ENCODE peak calls at places on chromosomes 2 and 18, in eight cellular contexts. N, M, A, S, F, W, P and Q are unnamed samples.

GRCh38 chr2:72089537-72089936 is 58.1 kb downstream of the CYP26B1 start:
- DNase-seq in F (no peak), M (no peak), A (no peak), P (no peak), W (no peak), N (no peak), S (no peak), Q (no peak)

GRCh38 chr2:240597419-240598181 is 11.1 kb downstream of the CAPN10 start:
- DNase-seq in P (no peak), F (no peak), S (peak; percentile 71), N (no peak), A (no peak), W (no peak), M (no peak), Q (no peak)

GRCh38 chr2:112630268-112630667 is 15.5 kb upstream of the SLC20A1 start:
- DNase-seq in W (no peak), F (no peak), N (no peak), M (no peak), P (no peak), S (no peak), A (no peak), Q (no peak)

GRCh38 chr18:10116574-10116973 is 202.8 kb downstream of the VAPA start:
- DNase-seq in S (no peak), A (no peak), N (no peak), M (no peak), W (no peak), F (no peak), P (no peak), Q (no peak)

GRCh38 chr2:239163306-239164070 is 237.3 kb downstream of the HDAC4 start:
- DNase-seq in F (no peak), P (no peak), N (no peak), M (no peak), A (no peak), S (peak; percentile 43), W (no peak), Q (no peak)

GRCh38 chr18:24792164-24792563 is 331.7 kb downstream of the HRH4 start:
- DNase-seq in W (no peak), S (no peak), M (no peak), F (no peak), N (no peak), P (no peak), A (peak; percentile 28), Q (no peak)

GRCh38 chr2:158740591-158740990 is 54.5 kb upstream of the DAPL1 start:
- DNase-seq in P (no peak), A (peak; percentile 45), M (peak; percentile 74), N (peak; percentile 82), F (no peak), S (no peak), W (no peak), Q (no peak)

GRCh38 chr2:187319441-187320108 is 128.5 kb downstream of the CALCRL start:
- DNase-seq in S (no peak), W (no peak), M (no peak), N (peak; percentile 71), A (no peak), P (no peak), F (no peak), Q (no peak)

GRCh38 chr2:136125226-136125625 is 7.3 kb upstream of the CXCR4 start:
- DNase-seq in P (no peak), A (no peak), W (no peak), M (no peak), S (no peak), F (no peak), N (no peak), Q (no peak)

GRCh38 chr2:41326801-41327200 is 721.0 kb upstream of the PKDCC start:
- DNase-seq in P (no peak), N (no peak), F (no peak), M (no peak), W (no peak), S (no peak), A (no peak), Q (no peak)

GRCh38 chr2:237628482-237629187 is 1.2 kb downstream of the LRRFIP1 start:
- DNase-seq in A (no peak), N (no peak), M (no peak), W (no peak), F (no peak), P (no peak), S (no peak), Q (no peak)

GRCh38 chr18:22650247-22650646 is 232.5 kb upstream of the CTAGE1 start:
- DNase-seq in P (no peak), W (no peak), N (peak; percentile 68), S (no peak), A (no peak), M (no peak), F (no peak), Q (no peak)

GRCh38 chr2:206693399-206694137 is 24.6 kb downstream of the DYTN start:
- DNase-seq in A (no peak), W (peak; percentile 59), N (peak; percentile 76), S (no peak), P (peak; percentile 25), F (peak; percentile 59), M (peak; percentile 48), Q (no peak)

GRCh38 chr2:80326214-80326613 is 21.7 kb upstream of the LRRTM1 start:
- DNase-seq in N (peak; percentile 49), F (peak; percentile 40), P (no peak), M (peak; percentile 8), S (no peak), W (peak; percentile 48), A (peak; percentile 4), Q (no peak)

GRCh38 chr2:23659773-23660172 is 267.1 kb downstream of the ATAD2B start:
- DNase-seq in M (no peak), S (no peak), W (no peak), F (no peak), P (no peak), A (no peak), N (no peak), Q (no peak)

GRCh38 chr2:47219970-47220369 is 64.9 kb upstream of the STPG4 start:
- DNase-seq in N (no peak), F (no peak), P (no peak), W (no peak), M (no peak), S (no peak), A (no peak), Q (no peak)

GRCh38 chr2:142533083-142533482 is 344.4 kb upstream of the KYNU start:
- DNase-seq in W (no peak), A (no peak), P (no peak), F (no peak), N (no peak), S (no peak), M (no peak), Q (no peak)

GRCh38 chr18:49024808-49025361 is 74.1 kb upstream of the SMAD7 start:
- DNase-seq in F (peak; percentile 41), W (no peak), M (no peak), A (no peak), S (no peak), N (no peak), P (peak; percentile 5), Q (no peak)

GRCh38 chr2:241815477-241816430 is 6.8 kb downstream of the NEU4 start:
- DNase-seq in M (no peak), W (no peak), S (peak; percentile 64), P (peak; percentile 5), A (no peak), F (no peak), N (no peak), Q (no peak)

GRCh38 chr2:109624339-109624738 is 10.2 kb downstream of the SOWAHC start:
- DNase-seq in P (no peak), F (no peak), M (no peak), N (no peak), A (no peak), W (no peak), S (no peak), Q (no peak)

GRCh38 chr2:46988733-46989481 is 73.3 kb upstream of the MCFD2 start:
- DNase-seq in A (no peak), S (no peak), M (no peak), F (peak; percentile 37), P (no peak), N (no peak), W (no peak), Q (peak; percentile 74)

GRCh38 chr2:151200277-151200676 is 61.4 kb downstream of the RBM43 start:
- DNase-seq in A (no peak), F (no peak), M (no peak), P (no peak), S (no peak), N (no peak), W (no peak), Q (no peak)